ENCODE peak calls at places on chromosomes 5 and 9, in seven cellular contexts. F is pancreas, J is lower lobe of right lung, K is Karpas-422, Y is BE2C, M is SK-N-SH, U is esophagus muscularis mucosa. V is an unnamed sample.
A peak's percentile ranks its signal among the peaks of the same experiment; 100 is the strongest.

GRCh38 chr5:55636177-55636576 is 75.9 kb downstream of the SLC38A9 start:
- DNase-seq in F (no peak), J (no peak), K (no peak), Y (no peak), M (peak; percentile 47), U (no peak), V (no peak)

GRCh38 chr5:148899993-148900392 is 73.6 kb downstream of the ADRB2 start:
- DNase-seq in F (no peak), J (no peak), K (no peak), Y (no peak), M (no peak), U (no peak), V (no peak)

GRCh38 chr5:9692576-9692975 is 62.4 kb upstream of the TAS2R1 start:
- DNase-seq in F (no peak), J (no peak), K (no peak), Y (no peak), M (no peak), U (no peak), V (no peak)

GRCh38 chr9:2800385-2801179 is 43.3 kb downstream of the PUM3 start:
- DNase-seq in F (no peak), J (no peak), K (peak; percentile 49), Y (no peak), M (peak; percentile 15), U (no peak), V (no peak)

GRCh38 chr5:37859805-37860204 is 20.0 kb upstream of the GDNF start:
- DNase-seq in F (no peak), J (no peak), K (peak; percentile 50), Y (no peak), M (no peak), U (no peak), V (no peak)

GRCh38 chr5:150412319-150413175 is at the start of gene CD74:
- DNase-seq in F (peak; percentile 59), J (peak; percentile 96), K (peak; percentile 99), Y (no peak), M (peak; percentile 53), U (peak; percentile 95), V (peak; percentile 82)

GRCh38 chr5:83927140-83927733 is 206.6 kb upstream of the HAPLN1 start:
- DNase-seq in F (peak; percentile 60), J (peak; percentile 51), K (peak; percentile 78), Y (peak; percentile 80), M (peak; percentile 12), U (no peak), V (peak; percentile 24)

GRCh38 chr5:176542135-176542595 is 5.0 kb upstream of the RNF44 start:
- DNase-seq in F (peak; percentile 36), J (no peak), K (peak; percentile 81), Y (no peak), M (no peak), U (no peak), V (peak; percentile 34)

GRCh38 chr9:96027271-96028131 is 152.0 kb downstream of the ERCC6L2 start:
- DNase-seq in F (no peak), J (no peak), K (no peak), Y (no peak), M (peak; percentile 41), U (no peak), V (peak; percentile 33)

GRCh38 chr9:73031350-73031749 is 78.5 kb upstream of the ALDH1A1 start:
- DNase-seq in F (no peak), J (no peak), K (no peak), Y (no peak), M (no peak), U (no peak), V (no peak)

GRCh38 chr5:178104492-178104891 is 8.8 kb upstream of the N4BP3 start:
- DNase-seq in F (no peak), J (no peak), K (no peak), Y (no peak), M (no peak), U (no peak), V (no peak)

DNA sequence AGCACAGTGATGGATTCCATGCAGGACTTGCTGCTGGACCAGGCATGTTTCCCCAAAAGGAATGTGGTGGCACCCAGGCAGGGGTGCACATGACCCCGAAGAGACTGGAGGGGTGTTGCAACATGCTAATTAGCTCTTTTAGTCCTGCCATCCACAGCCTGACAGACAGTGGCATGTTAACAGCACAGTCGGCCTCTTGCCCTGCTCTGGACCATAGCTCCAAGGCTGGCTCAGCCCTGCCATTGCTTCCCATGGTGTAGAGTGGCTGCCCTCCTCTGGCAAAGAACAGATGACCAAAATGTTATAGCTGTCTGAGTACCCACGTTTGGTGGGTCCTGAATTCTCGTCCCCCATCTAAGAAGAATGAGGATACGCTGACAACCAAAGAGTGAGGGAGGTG is 736.4 kb upstream of the PTPRD start:
- DNase-seq in F (no peak), J (no peak), K (no peak), Y (no peak), M (no peak), U (no peak), V (no peak)
- H3K27me3 ChIP-seq in F (no peaks in the 10 kb centered on the region), J (no peaks in the 10 kb centered on the region), K (no peaks in the 10 kb centered on the region), Y (no peaks in the 10 kb centered on the region), M (no peaks in the 10 kb centered on the region), U (no peaks in the 10 kb centered on the region), V (no peaks in the 10 kb centered on the region)

GRCh38 chr5:154523104-154523503 is 45.1 kb upstream of the HAND1 start:
- DNase-seq in F (no peak), J (no peak), K (no peak), Y (peak; percentile 78), M (no peak), U (no peak), V (no peak)
- H3K27me3 ChIP-seq in F (no peaks in the 10 kb centered on the region), J (peaks cover 21% of the 10 kb centered on the region), K (no peaks in the 10 kb centered on the region), Y (no peaks in the 10 kb centered on the region), M (no peaks in the 10 kb centered on the region), U (no peaks in the 10 kb centered on the region), V (peaks cover 45% of the 10 kb centered on the region)

GRCh38 chr9:4420351-4420750 is 69.9 kb upstream of the SLC1A1 start:
- DNase-seq in F (no peak), J (no peak), K (no peak), Y (no peak), M (no peak), U (no peak), V (no peak)

GRCh38 chr9:4423207-4423610 is 67.1 kb upstream of the SLC1A1 start:
- DNase-seq in F (no peak), J (no peak), K (no peak), Y (no peak), M (no peak), U (no peak), V (no peak)

GRCh38 chr9:4424038-4424437 is 66.2 kb upstream of the SLC1A1 start:
- DNase-seq in F (no peak), J (no peak), K (no peak), Y (no peak), M (no peak), U (no peak), V (no peak)

GRCh38 chr9:4421847-4422246 is 68.4 kb upstream of the SLC1A1 start:
- DNase-seq in F (no peak), J (no peak), K (no peak), Y (no peak), M (no peak), U (no peak), V (no peak)

GRCh38 chr9:4422495-4422894 is 67.8 kb upstream of the SLC1A1 start:
- DNase-seq in F (no peak), J (no peak), K (no peak), Y (no peak), M (no peak), U (no peak), V (no peak)
- H3K27me3 ChIP-seq in F (no peaks in the 10 kb centered on the region), J (no peaks in the 10 kb centered on the region), K (no peaks in the 10 kb centered on the region), Y (no peaks in the 10 kb centered on the region), M (no peaks in the 10 kb centered on the region), U (no peaks in the 10 kb centered on the region), V (no peaks in the 10 kb centered on the region)

GRCh38 chr5:123095694-123096120 is 6.7 kb downstream of the PRDM6 start:
- DNase-seq in F (no peak), J (no peak), K (no peak), Y (no peak), M (no peak), U (no peak), V (no peak)
- H3K27me3 ChIP-seq in F (peaks cover 17% of the 10 kb centered on the region), J (peaks cover 85% of the 10 kb centered on the region), K (no peaks in the 10 kb centered on the region), Y (peaks cover 97% of the 10 kb centered on the region), M (peaks cover 48% of the 10 kb centered on the region), U (no peaks in the 10 kb centered on the region), V (peaks cover 100% of the 10 kb centered on the region)

GRCh38 chr5:79605560-79605959 is 6.7 kb upstream of the TENT2 start:
- DNase-seq in F (no peak), J (no peak), K (no peak), Y (no peak), M (no peak), U (no peak), V (no peak)
- H3K27me3 ChIP-seq in F (no peaks in the 10 kb centered on the region), J (no peaks in the 10 kb centered on the region), K (no peaks in the 10 kb centered on the region), Y (peaks cover 13% of the 10 kb centered on the region), M (no peaks in the 10 kb centered on the region), U (no peaks in the 10 kb centered on the region), V (no peaks in the 10 kb centered on the region)

GRCh38 chr9:124008855-124009834 is 2.4 kb upstream of the LHX2 start:
- DNase-seq in F (no peak), J (no peak), K (no peak), Y (no peak), M (no peak), U (no peak), V (no peak)

GRCh38 chr9:124009835-124010226 is 1.7 kb upstream of the LHX2 start:
- DNase-seq in F (no peak), J (no peak), K (no peak), Y (no peak), M (no peak), U (no peak), V (no peak)

GRCh38 chr9:124007157-124007460 is 4.5 kb upstream of the LHX2 start:
- DNase-seq in F (no peak), J (no peak), K (no peak), Y (no peak), M (no peak), U (no peak), V (no peak)

GRCh38 chr9:124007468-124008306 is 3.9 kb upstream of the LHX2 start:
- DNase-seq in F (no peak), J (no peak), K (no peak), Y (no peak), M (no peak), U (no peak), V (no peak)

DNA sequence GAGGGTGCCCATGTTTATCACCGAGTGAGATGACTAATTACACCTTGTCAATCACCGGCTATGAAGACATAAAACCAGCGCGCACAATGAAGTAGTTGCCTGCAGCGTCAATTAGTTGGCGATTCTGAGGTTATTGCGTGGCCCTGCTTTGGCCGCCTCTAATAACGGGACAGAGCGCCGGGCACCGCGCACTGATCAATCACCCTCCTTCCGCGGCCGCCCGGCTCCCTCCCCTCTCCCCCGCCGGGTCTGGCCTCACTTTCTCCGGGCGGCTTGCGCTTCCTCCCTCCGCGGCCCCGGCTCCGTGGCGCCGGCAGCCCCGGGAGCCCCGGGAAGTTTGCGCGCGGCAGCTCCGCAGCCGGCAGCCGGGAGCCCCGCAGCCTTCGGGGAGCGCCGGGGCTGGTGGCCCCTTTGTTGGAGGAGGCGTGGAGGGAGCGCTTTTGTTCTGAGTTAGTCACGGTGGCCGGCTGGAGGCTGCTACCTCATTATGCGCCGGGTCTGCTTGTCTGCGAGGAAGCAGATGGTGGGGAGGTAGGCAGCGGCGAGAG is 3.2 kb upstream of the LHX2 start:
- DNase-seq in F (no peak), J (no peak), K (no peak), Y (no peak), M (peak; percentile 54), U (no peak), V (no peak)
- H3K27me3 ChIP-seq in F (peaks cover 38% of the 10 kb centered on the region), J (peaks cover 100% of the 10 kb centered on the region), K (peaks cover 6% of the 10 kb centered on the region), Y (peaks cover 99% of the 10 kb centered on the region), M (peaks cover 94% of the 10 kb centered on the region), U (peaks cover 13% of the 10 kb centered on the region), V (peaks cover 100% of the 10 kb centered on the region)

GRCh38 chr5:16884595-16884994 is 51.5 kb downstream of the MYO10 start:
- DNase-seq in F (no peak), J (no peak), K (no peak), Y (no peak), M (no peak), U (no peak), V (no peak)
- H3K27me3 ChIP-seq in F (no peaks in the 10 kb centered on the region), J (no peaks in the 10 kb centered on the region), K (no peaks in the 10 kb centered on the region), Y (peaks cover 8% of the 10 kb centered on the region), M (no peaks in the 10 kb centered on the region), U (no peaks in the 10 kb centered on the region), V (peaks cover 15% of the 10 kb centered on the region)